ENCODE peak calls at places on chromosomes 12 and 14, in eight cellular contexts. T is HCT116, Z is suprapubic skin, X is stomach, R is sigmoid colon, G is spleen, U is endothelial cell of umbilical vein, E is GM12878. W is an unnamed sample.

GRCh38 chr14:90554341-90554740 is 157.5 kb downstream of the CALM1 start:
- DNase-seq in E (no peak), G (peak), U (no peak), Z (no peak), X (peak), T (no peak), R (peak), W (no peak)

GRCh38 chr14:73829526-73830431 is 21.9 kb upstream of the PTGR2 start:
- DNase-seq in U (peak), R (no peak), G (peak), T (no peak), E (peak), Z (no peak), X (no peak), W (no peak)

GRCh38 chr12:11446372-11446771 is 51.0 kb upstream of the PRB2 start:
- DNase-seq in X (no peak), Z (no peak), G (no peak), R (no peak), T (no peak), U (no peak), E (no peak), W (no peak)

GRCh38 chr14:50260511-50260910 is 29.1 kb upstream of the SOS2 start:
- DNase-seq in R (no peak), X (no peak), G (no peak), E (no peak), U (peak), Z (no peak), T (peak), W (no peak)

GRCh38 chr14:71346685-71347084 is 439.4 kb downstream of the PCNX1 start:
- DNase-seq in G (no peak), Z (no peak), U (no peak), E (no peak), R (no peak), X (no peak), T (no peak), W (no peak)

GRCh38 chr12:50181691-50182090 is 14.5 kb upstream of the CERS5 start:
- DNase-seq in E (no peak), U (no peak), Z (no peak), T (no peak), R (no peak), X (no peak), G (no peak), W (no peak)

GRCh38 chr14:105926415-105927093 is 400.2 kb downstream of the TMEM121 start:
- DNase-seq in R (peak), G (peak), E (no peak), U (no peak), T (no peak), X (no peak), Z (peak), W (peak)

GRCh38 chr14:22539831-22540230 is 49.2 kb downstream of the DAD1 start:
- DNase-seq in U (no peak), T (no peak), X (no peak), G (no peak), E (no peak), R (no peak), Z (no peak), W (no peak)

GRCh38 chr14:89217876-89218275 is 199.2 kb downstream of the FOXN3 start:
- DNase-seq in U (no peak), G (no peak), R (no peak), E (no peak), T (no peak), X (no peak), Z (no peak), W (no peak)

GRCh38 chr12:51941669-51942455 is 9.6 kb upstream of the ACVR1B start:
- DNase-seq in R (no peak), X (peak), Z (no peak), E (no peak), T (no peak), G (no peak), U (no peak), W (no peak)

GRCh38 chr14:90620540-90621204 is 195.6 kb downstream of the TTC7B start:
- DNase-seq in G (no peak), E (no peak), X (no peak), T (no peak), U (no peak), Z (no peak), R (no peak), W (no peak)

GRCh38 chr14:49654511-49654910 is 19.5 kb upstream of the DNAAF2 start:
- DNase-seq in G (no peak), E (no peak), X (no peak), U (no peak), R (no peak), T (no peak), Z (no peak), W (no peak)

GRCh38 chr12:7608184-7608911 is 57.4 kb downstream of the APOBEC1 start:
- DNase-seq in Z (no peak), X (no peak), U (no peak), G (peak), R (no peak), T (no peak), E (no peak), W (no peak)

GRCh38 chr12:59040651-59041050 is 120.3 kb upstream of the LRIG3 start:
- DNase-seq in X (no peak), E (no peak), Z (no peak), G (no peak), U (peak), T (no peak), R (peak), W (no peak)

GRCh38 chr12:52582971-52583456 is 9.4 kb upstream of the KRT74 start:
- DNase-seq in G (peak), X (peak), U (peak), E (no peak), T (peak), R (peak), Z (no peak), W (peak)

GRCh38 chr14:42229976-42230375 is 623.3 kb downstream of the LRFN5 start:
- DNase-seq in R (no peak), Z (no peak), U (no peak), E (no peak), T (no peak), G (no peak), X (no peak), W (no peak)

GRCh38 chr12:52579468-52580450 is 6.1 kb upstream of the KRT74 start:
- DNase-seq in E (no peak), X (no peak), T (no peak), U (no peak), R (peak), Z (no peak), G (peak), W (no peak)

GRCh38 chr12:49893753-49894752 is 9.6 kb downstream of the FAIM2 start:
- DNase-seq in X (peak), G (no peak), U (peak), E (no peak), R (peak), T (peak), Z (no peak), W (no peak)

GRCh38 chr12:103470664-103471063 is 25.1 kb downstream of the C12orf42 start:
- DNase-seq in U (no peak), T (no peak), R (no peak), X (no peak), Z (no peak), E (no peak), G (peak), W (no peak)

GRCh38 chr14:44053422-44053821 is 453.7 kb downstream of the FSCB start:
- DNase-seq in U (no peak), T (no peak), X (no peak), Z (no peak), E (no peak), G (no peak), R (no peak), W (no peak)

GRCh38 chr12:12977231-12977630 is 22.8 kb downstream of the HEBP1 start:
- DNase-seq in R (no peak), G (no peak), T (no peak), E (no peak), U (no peak), Z (no peak), X (no peak), W (no peak)

GRCh38 chr12:4280351-4281163 is 7.0 kb downstream of the CCND2 start:
- DNase-seq in G (no peak), Z (no peak), X (no peak), T (no peak), U (no peak), R (peak), E (no peak), W (peak)

GRCh38 chr12:69475237-69475984 is 5.2 kb downstream of the FRS2 start:
- DNase-seq in T (no peak), Z (no peak), R (no peak), U (peak), G (no peak), E (no peak), X (no peak), W (no peak)

GRCh38 chr12:90619943-90620342 is 335.0 kb downstream of the CCER1 start:
- DNase-seq in E (no peak), X (no peak), R (no peak), T (no peak), U (no peak), G (no peak), Z (no peak), W (no peak)

GRCh38 chr12:124919646-124920352 is 5.3 kb upstream of the UBC start:
- DNase-seq in G (peak), R (peak), X (no peak), T (no peak), U (peak), Z (no peak), E (peak), W (no peak)

GRCh38 chr14:96249016-96249415 is 7.0 kb upstream of the BDKRB1 start:
- DNase-seq in T (no peak), G (no peak), U (no peak), Z (no peak), X (no peak), E (no peak), R (peak), W (no peak)
- TF ChIP-seq POLR2AphosphoS5 in T (no peak), G (no peak), U (no peak), Z (peak), X (no peak), E (no peak), R (peak), W (peak)

DNA sequence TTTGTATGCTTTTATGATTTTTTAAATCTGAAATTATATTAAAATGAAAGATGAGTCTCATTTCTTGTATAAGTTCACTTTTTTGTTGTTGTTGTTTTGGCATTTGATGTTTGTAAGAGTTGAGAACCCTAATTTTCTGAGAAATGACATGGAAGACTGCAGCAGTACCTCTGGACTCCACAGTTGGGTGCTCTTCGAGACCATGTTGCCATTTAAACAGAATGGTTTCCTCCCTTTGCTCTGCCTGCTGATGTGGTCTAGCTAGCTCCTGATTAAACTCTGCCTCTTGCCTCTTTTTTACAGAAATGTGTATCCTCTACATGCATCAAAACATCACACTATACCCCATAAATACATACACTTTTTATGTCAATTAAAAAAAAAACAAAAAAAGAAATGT is 5.8 kb upstream of the LTA4H start:
- DNase-seq in G (no peak), E (no peak), R (no peak), U (no peak), X (no peak), T (no peak), Z (no peak), W (no peak)
- TF ChIP-seq CTCF in G (no peak), E (no peak), R (no peak), U (no peak), X (no peak), T (peak), Z (no peak), W (no peak)

GRCh38 chr12:120903382-120903817 is 758 bp downstream of the SPPL3 start:
- DNase-seq in E (peak), U (peak), T (no peak), Z (peak), G (peak), X (peak), R (peak), W (peak)
- TF ChIP-seq POLR2A in E (peak), U (no peak), T (no peak), Z (no peak), G (no peak), X (no peak), R (peak), W (peak)

DNA sequence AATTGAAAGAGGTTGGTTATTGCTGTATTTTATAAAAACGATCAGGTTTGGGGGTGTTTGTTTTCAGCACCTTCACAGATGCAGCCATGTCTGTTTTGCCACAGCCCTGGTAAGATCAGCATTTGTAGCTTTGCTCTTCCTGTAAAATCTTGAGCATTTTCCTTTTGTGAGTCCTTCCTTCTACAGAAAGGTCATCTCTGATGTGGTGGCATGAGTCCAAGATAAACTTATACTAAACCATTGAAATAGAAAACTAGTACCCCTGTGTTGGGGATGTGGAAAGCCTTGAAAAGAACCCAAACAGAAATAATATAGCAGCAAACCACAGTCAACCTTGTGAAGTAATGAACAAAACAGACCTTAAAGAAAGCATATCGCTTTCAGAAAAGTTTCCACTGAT is 85.5 kb downstream of the TGFB3 start:
- DNase-seq in X (no peak), G (no peak), R (no peak), E (no peak), T (no peak), Z (no peak), U (peak), W (no peak)
- TF ChIP-seq POLR2AphosphoS5 in X (no peak), G (no peak), R (no peak), E (no peak), T (no peak), Z (no peak), U (no peak), W (no peak)

DNA sequence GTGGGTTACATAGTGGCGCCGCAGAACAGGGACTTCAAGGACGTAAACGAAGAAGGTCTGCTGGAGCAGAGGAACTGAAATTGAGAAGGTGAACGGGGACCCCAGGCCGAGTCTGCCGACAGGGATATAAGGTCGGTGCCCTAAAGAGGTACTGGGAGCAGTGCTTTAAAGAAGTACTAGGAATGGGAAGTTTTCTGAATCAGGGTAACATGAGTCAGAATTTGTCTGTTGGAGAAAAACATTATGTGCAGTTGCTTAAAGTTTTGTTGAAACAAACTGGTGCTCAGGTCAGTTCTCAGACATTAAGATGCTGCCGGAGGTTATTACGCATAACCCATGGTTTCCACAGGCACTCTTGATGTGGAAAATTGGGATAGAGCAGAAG is 14.8 kb upstream of the SLC10A1 start:
- DNase-seq in E (no peak), U (no peak), Z (no peak), X (no peak), T (no peak), R (no peak), G (no peak), W (no peak)
- TF ChIP-seq CTCF in E (no peak), U (no peak), Z (no peak), X (no peak), T (no peak), R (no peak), G (no peak), W (no peak)

GRCh38 chr12:76345569-76345968 is 2.6 kb downstream of the BBS10 start:
- DNase-seq in U (no peak), G (no peak), X (no peak), E (no peak), Z (no peak), T (no peak), R (no peak), W (no peak)

GRCh38 chr12:76346236-76346635 is 2.0 kb downstream of the BBS10 start:
- DNase-seq in X (no peak), Z (no peak), T (no peak), U (no peak), R (no peak), G (no peak), E (no peak), W (no peak)

GRCh38 chr12:76346798-76347420 is 1.3 kb downstream of the BBS10 start:
- DNase-seq in R (no peak), X (no peak), G (no peak), U (peak), T (no peak), Z (no peak), E (peak), W (no peak)

GRCh38 chr12:76348079-76348901 is at the start of gene BBS10:
- DNase-seq in R (peak), T (peak), U (peak), E (peak), Z (peak), X (peak), G (peak), W (peak)
- TF ChIP-seq POLR2A in R (peak), T (peak), U (peak), E (peak), Z (peak), X (no peak), G (peak), W (peak)